ENCODE peak calls at places on chromosomes 2 and 18, in six cellular contexts. A, S, E, V, T and O are unnamed samples.

GRCh38 chr2:146602383-146602782 is 1242.4 kb upstream of the ACVR2A start:
- DNase-seq in A (peak; percentile 37), E (peak; percentile 31), S (peak; percentile 23), V (no peak), T (no peak), O (no peak)

GRCh38 chr18:21241224-21242131 is 554 bp upstream of the GREB1L start:
- DNase-seq in V (no peak), S (no peak), E (no peak), A (no peak), T (no peak), O (peak; percentile 45)

GRCh38 chr18:46134920-46135675 is 30.9 kb downstream of the HAUS1 start:
- DNase-seq in V (no peak), A (no peak), S (no peak), E (no peak), T (no peak), O (no peak)

GRCh38 chr2:80517301-80517700 is 212.7 kb upstream of the LRRTM1 start:
- DNase-seq in S (no peak), V (no peak), E (no peak), T (no peak), A (no peak), O (no peak)

GRCh38 chr2:175168564-175168945 is 552 bp upstream of the ATF2 start:
- DNase-seq in S (no peak), V (no peak), E (no peak), A (no peak), T (no peak), O (no peak)

GRCh38 chr18:52888014-52888413 is 548.0 kb downstream of the DCC start:
- DNase-seq in V (no peak), S (no peak), T (no peak), E (no peak), A (no peak), O (no peak)

GRCh38 chr2:127486247-127486912 is 39.9 kb downstream of the IWS1 start:
- DNase-seq in S (peak; percentile 8), A (no peak), T (no peak), V (no peak), E (peak; percentile 43), O (no peak)

GRCh38 chr18:63366991-63367240 is at the start of gene KDSR:
- DNase-seq in S (no peak), V (no peak), A (no peak), E (no peak), T (no peak), O (no peak)

GRCh38 chr2:29260151-29260772 is 145.0 kb downstream of the CLIP4 start:
- DNase-seq in E (peak; percentile 66), S (peak; percentile 48), A (peak; percentile 25), T (no peak), V (no peak), O (no peak)

GRCh38 chr2:150142561-150142960 is 344.9 kb downstream of the RND3 start:
- DNase-seq in A (peak; percentile 84), T (no peak), E (peak; percentile 44), V (no peak), S (no peak), O (no peak)

GRCh38 chr2:12931211-12931844 is 214.6 kb downstream of the TRIB2 start:
- DNase-seq in S (no peak), E (peak; percentile 79), V (no peak), A (peak; percentile 73), T (no peak), O (no peak)

GRCh38 chr2:171287606-171288005 is 126.9 kb upstream of the TLK1 start:
- DNase-seq in T (no peak), V (no peak), S (no peak), E (peak; percentile 29), A (peak; percentile 40), O (no peak)

GRCh38 chr2:96977631-96978195 is 8.7 kb downstream of the FAM178B start:
- DNase-seq in S (peak; percentile 18), T (no peak), V (no peak), E (peak; percentile 27), A (peak; percentile 23), O (peak; percentile 40)

GRCh38 chr2:235493775-235494715 is at the start of gene AGAP1:
- DNase-seq in A (peak; percentile 86), S (peak; percentile 60), E (peak; percentile 93), V (peak; percentile 81), T (peak; percentile 88), O (peak; percentile 84)

GRCh38 chr2:28355521-28356094 is 37.0 kb upstream of the FOSL2 start:
- DNase-seq in S (no peak), T (no peak), A (no peak), V (peak; percentile 52), E (peak; percentile 49), O (no peak)

GRCh38 chr2:238868067-238868524 is 20.2 kb downstream of the TWIST2 start:
- DNase-seq in S (no peak), V (no peak), T (peak; percentile 50), A (peak; percentile 74), E (peak; percentile 66), O (no peak)

GRCh38 chr2:64795024-64795592 is 141.4 kb upstream of the SERTAD2 start:
- DNase-seq in S (no peak), V (no peak), A (no peak), T (no peak), E (no peak), O (no peak)

GRCh38 chr2:217886720-217887309 is 116.0 kb downstream of the TNS1 start:
- DNase-seq in V (peak; percentile 68), T (no peak), A (peak; percentile 75), S (peak; percentile 31), E (peak; percentile 84), O (peak; percentile 77)

GRCh38 chr2:97995026-97995733 is 568 bp downstream of the TMEM131 start:
- DNase-seq in T (no peak), S (no peak), A (peak; percentile 33), V (peak; percentile 61), E (peak; percentile 51), O (no peak)

GRCh38 chr18:24915547-24915946 is 436.4 kb downstream of the ZNF521 start:
- DNase-seq in V (no peak), A (peak; percentile 62), S (no peak), E (no peak), T (no peak), O (no peak)

GRCh38 chr18:49459404-49460171 is 857 bp downstream of the DYM start:
- DNase-seq in E (peak; percentile 15), S (no peak), A (no peak), V (no peak), T (no peak), O (no peak)

GRCh38 chr2:60472026-60472425 is 81.4 kb downstream of the BCL11A start:
- DNase-seq in S (no peak), A (no peak), E (no peak), V (no peak), T (no peak), O (no peak)

DNA sequence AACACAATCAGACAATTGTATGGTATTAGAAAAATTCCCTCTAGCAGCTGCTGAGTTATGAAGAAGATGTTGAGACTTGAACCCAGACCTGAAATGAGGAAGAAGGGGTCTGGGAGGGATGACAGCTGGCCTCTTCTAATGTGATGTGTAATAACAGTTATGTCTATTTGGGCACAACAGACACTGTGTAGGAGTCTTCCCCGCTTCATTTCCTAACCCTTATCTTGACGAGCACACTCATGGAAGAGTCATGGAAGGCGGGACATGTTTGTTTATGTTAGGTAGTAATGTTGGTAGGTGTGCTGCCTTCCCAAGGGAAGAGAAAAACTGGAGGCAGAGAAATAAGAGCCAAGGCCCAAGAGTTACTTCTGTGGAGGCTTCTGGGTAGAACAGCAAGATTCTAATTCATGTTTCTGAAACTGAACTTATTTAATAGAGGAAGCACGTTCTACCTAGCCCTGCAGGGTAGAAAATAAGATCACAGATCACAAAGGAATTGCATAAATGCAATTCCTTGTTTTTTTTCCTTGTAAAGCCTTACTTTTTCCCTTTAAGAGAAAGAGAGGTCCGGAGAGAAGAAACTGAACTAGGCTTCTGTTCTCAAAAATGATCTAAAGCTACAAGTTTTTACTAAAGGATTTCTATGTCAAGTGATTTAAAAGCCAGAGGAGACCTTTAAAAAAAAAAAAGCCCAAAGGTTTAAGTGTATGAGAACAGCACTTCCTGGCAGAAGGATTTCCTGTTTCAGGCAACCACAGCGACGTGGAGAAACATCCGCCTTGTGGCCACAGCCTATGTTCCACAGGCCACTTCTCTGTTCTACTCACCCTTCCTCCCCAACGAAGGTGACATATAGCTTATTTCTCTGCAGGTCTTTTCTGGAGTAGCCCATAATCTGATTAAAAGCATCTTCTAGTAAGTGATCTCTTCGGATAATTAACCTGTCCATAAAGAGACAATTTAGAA is 68.5 kb upstream of the STK17B start:
- DNase-seq in E (peak; percentile 83), S (peak; percentile 85), V (peak; percentile 86), T (peak; percentile 68), A (peak; percentile 64), O (no peak)
- TF ChIP-seq CTCF in E (peak; percentile 34), S (peak; percentile 49), V (no peak), T (no peak), A (no peak), O (no peak)

DNA sequence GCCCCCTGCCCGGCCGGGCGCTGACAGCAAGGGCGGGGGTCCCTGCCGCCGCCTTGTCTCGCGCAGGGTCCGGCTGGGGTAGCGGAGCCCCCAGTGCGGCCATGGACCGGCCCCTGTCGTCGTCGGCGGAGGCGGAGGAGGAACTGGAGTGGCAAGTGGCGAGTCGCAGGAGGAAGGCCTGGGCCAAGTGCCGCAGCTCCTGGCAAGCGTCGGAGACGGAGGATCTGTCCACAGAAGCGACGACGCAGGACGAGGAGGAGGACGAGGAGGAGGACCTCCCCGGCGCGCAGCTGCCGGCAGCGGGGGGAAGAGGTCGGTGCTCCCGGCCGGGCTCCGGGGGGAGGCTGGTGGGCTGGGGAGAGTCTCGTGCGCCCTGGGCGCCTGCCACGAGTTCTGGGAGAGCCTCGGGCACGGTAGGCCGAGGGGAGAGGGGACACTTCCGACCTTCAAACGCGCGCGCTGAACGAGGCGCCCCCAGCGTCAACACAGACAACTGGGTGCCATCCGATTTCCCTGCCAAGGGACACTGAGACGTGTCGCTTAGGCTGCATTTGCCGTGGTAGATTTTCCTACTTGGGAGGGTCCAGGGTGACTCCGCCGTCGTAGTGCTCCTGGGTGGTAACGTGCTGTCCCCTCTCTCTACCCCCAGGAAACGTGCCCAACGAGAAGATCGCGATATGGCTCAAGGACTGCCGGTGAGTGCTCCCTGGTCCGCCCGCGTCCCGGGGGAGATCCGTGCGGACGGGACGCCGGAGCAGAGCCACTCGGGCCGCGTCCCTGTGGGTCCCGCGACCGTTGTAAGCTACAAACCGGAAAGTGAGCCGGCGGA is 650 bp downstream of the ITPRID2 start:
- DNase-seq in T (peak; percentile 68), A (peak; percentile 63), E (peak; percentile 71), S (peak; percentile 46), V (peak; percentile 83), O (peak; percentile 65)
- TF ChIP-seq CTCF in T (no peak), A (no peak), E (no peak), S (peak; percentile 23), V (no peak), O (peak; percentile 50)

GRCh38 chr2:233972941-233973575 is 55.9 kb downstream of the TRPM8 start:
- DNase-seq in V (no peak), E (no peak), T (no peak), A (no peak), S (no peak), O (no peak)
- TF ChIP-seq CTCF in V (no peak), E (no peak), T (no peak), A (no peak), S (no peak), O (no peak)

GRCh38 chr2:30871980-30872789 is 64.9 kb upstream of the CAPN13 start:
- DNase-seq in A (no peak), T (no peak), V (peak; percentile 67), S (no peak), E (no peak), O (no peak)

GRCh38 chr2:30867385-30867784 is 60.1 kb upstream of the CAPN13 start:
- DNase-seq in E (no peak), A (no peak), T (no peak), S (no peak), V (no peak), O (no peak)

GRCh38 chr2:30871440-30871839 is 64.2 kb upstream of the CAPN13 start:
- DNase-seq in E (no peak), T (no peak), S (no peak), A (no peak), V (no peak), O (no peak)

GRCh38 chr2:30872797-30873196 is 65.6 kb upstream of the CAPN13 start:
- DNase-seq in E (no peak), T (no peak), A (no peak), V (peak; percentile 40), S (no peak), O (no peak)

GRCh38 chr2:30869988-30870387 is 62.7 kb upstream of the CAPN13 start:
- DNase-seq in S (no peak), T (no peak), V (no peak), A (no peak), E (no peak), O (no peak)
- TF ChIP-seq CTCF in S (no peak), T (no peak), V (no peak), A (no peak), E (no peak), O (no peak)